ENCODE peak calls at places on chromosomes 3 and 15, in six cellular contexts. P is psoas muscle, W is OCI-LY7, R is ascending aorta, T is glutamatergic neuron, B is cardiac muscle cell. E is an unnamed sample.

GRCh38 chr3:107206141-107206540 is 171.1 kb upstream of the CCDC54 start:
- DNase-seq in B (peak), T (no peak), R (no peak), W (peak), P (no peak), E (no peak)

GRCh38 chr15:85955501-85956391 is 123.9 kb upstream of the AGBL1 start:
- DNase-seq in R (no peak), W (no peak), P (no peak), T (no peak), B (no peak), E (no peak)

GRCh38 chr3:168865022-168865551 is 769.4 kb upstream of the GOLIM4 start:
- DNase-seq in P (no peak), R (no peak), B (peak), W (peak), T (no peak), E (no peak)

GRCh38 chr3:41569632-41570338 is 370.5 kb downstream of the CTNNB1 start:
- DNase-seq in W (no peak), T (no peak), P (no peak), R (no peak), B (no peak), E (no peak)

GRCh38 chr3:139629033-139629432 is 48.7 kb downstream of the NMNAT3 start:
- DNase-seq in W (peak), R (no peak), T (peak), P (no peak), B (no peak), E (no peak)

GRCh38 chr15:64895285-64896065 is 16.2 kb upstream of the ANKDD1A start:
- DNase-seq in P (no peak), T (no peak), W (peak), R (no peak), B (no peak), E (no peak)

GRCh38 chr15:95659646-95660045 is 670.9 kb upstream of the NR2F2 start:
- DNase-seq in R (no peak), B (no peak), W (no peak), P (no peak), T (no peak), E (no peak)

GRCh38 chr3:55202320-55202719 is 274.5 kb upstream of the LRTM1 start:
- DNase-seq in R (no peak), B (no peak), P (no peak), T (no peak), W (no peak), E (no peak)

GRCh38 chr15:96735621-96736020 is 405.1 kb downstream of the NR2F2 start:
- DNase-seq in B (no peak), R (no peak), P (no peak), T (no peak), W (no peak), E (no peak)

GRCh38 chr15:62637498-62637897 is 405.0 kb upstream of the TPM1 start:
- DNase-seq in R (no peak), W (no peak), B (no peak), P (no peak), T (no peak), E (no peak)

GRCh38 chr3:188875413-188875812 is 296.4 kb upstream of the TPRG1 start:
- DNase-seq in P (no peak), B (no peak), R (no peak), W (no peak), T (no peak), E (no peak)

GRCh38 chr3:156175570-156175969 is 55.2 kb downstream of the KCNAB1 start:
- DNase-seq in R (no peak), W (no peak), B (no peak), P (no peak), T (no peak), E (no peak)

GRCh38 chr3:62374375-62374876 is 1.1 kb upstream of the FEZF2 start:
- DNase-seq in P (no peak), B (no peak), R (no peak), W (no peak), T (no peak), E (no peak)

GRCh38 chr15:99909914-99910313 is 176.7 kb upstream of the LYSMD4 start:
- DNase-seq in B (peak), W (no peak), P (no peak), T (no peak), R (no peak), E (no peak)

GRCh38 chr15:75508741-75509532 is 57.4 kb upstream of the SIN3A start:
- DNase-seq in B (peak), P (no peak), R (no peak), W (peak), T (no peak), E (no peak)

GRCh38 chr15:63226966-63227401 is 37.6 kb downstream of the RAB8B start:
- DNase-seq in T (no peak), R (no peak), B (no peak), W (no peak), P (no peak), E (no peak)

GRCh38 chr3:5041315-5041714 is 62.1 kb downstream of the BHLHE40 start:
- DNase-seq in B (no peak), W (no peak), T (no peak), P (no peak), R (no peak), E (no peak)

GRCh38 chr3:112084980-112085697 is 1.1 kb upstream of the C3orf52 start:
- DNase-seq in B (peak), W (no peak), R (no peak), P (no peak), T (no peak), E (no peak)

GRCh38 chr15:70066422-70066821 is 31.3 kb downstream of the TLE3 start:
- DNase-seq in B (no peak), W (no peak), T (no peak), P (no peak), R (no peak), E (no peak)

GRCh38 chr3:25128735-25129134 is 299.3 kb upstream of the RARB start:
- DNase-seq in P (no peak), B (no peak), W (no peak), T (no peak), R (no peak), E (no peak)

GRCh38 chr3:196501316-196502064 is 2.1 kb downstream of the RNF168 start:
- DNase-seq in R (no peak), B (peak), W (peak), P (no peak), T (peak), E (no peak)

GRCh38 chr15:94346272-94346671 is 114.9 kb downstream of the MCTP2 start:
- DNase-seq in B (no peak), P (no peak), T (no peak), R (no peak), W (no peak), E (no peak)

GRCh38 chr3:43400162-43400561 is 113.8 kb downstream of the SNRK start:
- DNase-seq in W (no peak), B (no peak), P (no peak), T (no peak), R (no peak), E (no peak)

GRCh38 chr15:58985443-58985842 is 2.0 kb upstream of the RNF111 start:
- DNase-seq in R (no peak), W (no peak), P (peak), B (no peak), T (peak), E (no peak)

GRCh38 chr3:58237238-58237939 is at the start of gene ABHD6:
- DNase-seq in T (peak), R (peak), P (peak), B (peak), W (peak), E (peak)

GRCh38 chr3:30332196-30333021 is 274.0 kb upstream of the TGFBR2 start:
- DNase-seq in T (no peak), W (no peak), P (no peak), B (no peak), R (no peak), E (no peak)

GRCh38 chr3:52520716-52521487 is 12.8 kb downstream of the NT5DC2 start:
- DNase-seq in W (no peak), T (no peak), P (peak), R (no peak), B (no peak), E (no peak)

GRCh38 chr3:111751961-111752360 is 107.1 kb upstream of the PHLDB2 start:
- DNase-seq in R (no peak), B (no peak), P (no peak), T (no peak), W (no peak), E (no peak)

GRCh38 chr3:3170998-3171397 is 8.5 kb downstream of the CRBN start:
- DNase-seq in T (no peak), W (peak), R (no peak), P (no peak), B (peak), E (no peak)

GRCh38 chr15:94563455-94563854 is 332.1 kb downstream of the MCTP2 start:
- DNase-seq in T (no peak), R (no peak), P (no peak), W (no peak), B (no peak), E (no peak)

GRCh38 chr3:39415983-39416382 is 9.5 kb downstream of the RPSA start:
- DNase-seq in T (no peak), B (no peak), W (no peak), R (no peak), P (no peak), E (no peak)

GRCh38 chr3:133840767-133841166 is 35.2 kb downstream of the SRPRB start:
- DNase-seq in R (no peak), B (no peak), W (no peak), P (no peak), T (no peak), E (no peak)

DNA sequence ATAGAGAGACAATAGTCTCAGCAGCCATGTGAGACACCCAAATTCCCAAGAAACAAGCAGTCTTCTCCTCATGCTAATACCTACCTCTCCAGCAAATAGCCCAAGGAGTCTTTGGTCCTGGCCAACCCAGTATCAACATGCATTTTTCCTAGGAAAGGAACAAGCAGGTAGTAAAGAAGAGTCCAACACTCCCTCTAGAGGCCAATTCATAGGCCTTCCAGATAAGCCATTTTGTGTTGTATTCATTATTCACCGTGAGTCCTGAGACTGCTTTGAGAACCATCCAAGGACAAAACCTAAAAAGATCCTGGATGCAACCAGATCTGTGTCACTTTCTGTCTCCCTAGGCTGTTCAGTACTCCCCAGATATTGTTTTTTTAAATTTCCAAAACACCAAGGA is 63.6 kb upstream of the SNTN start:
- DNase-seq in B (no peak), W (no peak), P (no peak), R (no peak), T (no peak), E (no peak)
- TF ChIP-seq CTCF in B (no peak), W (peak), P (no peak), R (no peak), T (no peak), E (no peak)

GRCh38 chr3:31785734-31786133 is 195.3 kb downstream of the OSBPL10 start:
- DNase-seq in W (no peak), T (no peak), P (no peak), B (no peak), R (no peak), E (no peak)

GRCh38 chr3:31790516-31791148 is 190.4 kb downstream of the OSBPL10 start:
- DNase-seq in B (no peak), R (no peak), P (no peak), T (no peak), W (no peak), E (no peak)

GRCh38 chr3:31793040-31793439 is 188.0 kb downstream of the OSBPL10 start:
- DNase-seq in B (peak), W (no peak), R (no peak), T (no peak), P (no peak), E (no peak)

GRCh38 chr3:31793821-31794220 is 187.2 kb downstream of the OSBPL10 start:
- DNase-seq in W (no peak), B (no peak), P (no peak), R (no peak), T (no peak), E (no peak)

GRCh38 chr3:31789429-31789828 is 191.6 kb downstream of the OSBPL10 start:
- DNase-seq in W (no peak), T (no peak), P (no peak), B (no peak), R (no peak), E (no peak)
- TF ChIP-seq CTCF in W (no peak), T (no peak), P (no peak), B (no peak), R (no peak), E (no peak)

GRCh38 chr3:108497271-108497670 is 13.1 kb downstream of the MYH15 start:
- DNase-seq in R (no peak), T (no peak), B (no peak), P (no peak), W (no peak), E (no peak)

GRCh38 chr3:108495717-108496116 is 14.7 kb downstream of the MYH15 start:
- DNase-seq in W (no peak), R (no peak), P (no peak), T (no peak), B (no peak), E (no peak)

GRCh38 chr3:108494862-108495531 is 15.4 kb downstream of the MYH15 start:
- DNase-seq in T (no peak), B (no peak), R (no peak), W (no peak), P (no peak), E (no peak)

GRCh38 chr3:108489776-108490175 is 20.6 kb downstream of the MYH15 start:
- DNase-seq in T (no peak), W (peak), R (no peak), P (no peak), B (peak), E (no peak)

DNA sequence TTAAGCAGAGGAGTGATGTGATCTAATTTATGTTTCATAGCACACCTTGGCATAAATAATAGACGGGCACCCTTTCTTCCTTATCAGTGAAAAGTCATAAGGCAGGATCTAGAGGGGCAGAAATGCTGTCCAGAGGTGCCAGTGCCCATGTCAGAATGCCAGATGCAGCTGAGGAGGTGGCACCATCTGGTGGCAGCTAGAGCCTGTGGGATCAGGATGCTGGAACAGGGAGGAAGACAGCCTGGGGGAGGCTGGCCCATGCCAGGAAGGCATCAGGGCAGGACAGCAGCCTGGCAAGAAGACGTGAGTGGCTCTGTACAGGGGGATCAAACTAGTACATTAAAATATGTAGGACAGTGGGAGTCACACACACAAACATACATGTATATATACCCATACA is 16.5 kb downstream of the MYH15 start:
- DNase-seq in B (no peak), W (no peak), T (no peak), R (no peak), P (no peak), E (no peak)
- TF ChIP-seq CTCF in B (no peak), W (peak), T (no peak), R (peak), P (no peak), E (peak)

GRCh38 chr3:129023909-129024308 is 22.8 kb downstream of the EFCC1 start:
- DNase-seq in P (no peak), W (peak), R (no peak), B (no peak), T (no peak), E (no peak)
- TF ChIP-seq CTCF in P (no peak), W (peak), R (no peak), B (peak), T (no peak), E (peak)

GRCh38 chr3:127304121-127304744 is 16.4 kb upstream of the PRR20G start:
- DNase-seq in R (no peak), W (peak), T (no peak), B (peak), P (no peak), E (no peak)
- TF ChIP-seq CTCF in R (no peak), W (no peak), T (no peak), B (no peak), P (no peak), E (no peak)

GRCh38 chr3:147740928-147741327 is 331.8 kb downstream of the ZIC1 start:
- DNase-seq in R (no peak), P (no peak), W (no peak), B (no peak), T (no peak), E (no peak)

DNA sequence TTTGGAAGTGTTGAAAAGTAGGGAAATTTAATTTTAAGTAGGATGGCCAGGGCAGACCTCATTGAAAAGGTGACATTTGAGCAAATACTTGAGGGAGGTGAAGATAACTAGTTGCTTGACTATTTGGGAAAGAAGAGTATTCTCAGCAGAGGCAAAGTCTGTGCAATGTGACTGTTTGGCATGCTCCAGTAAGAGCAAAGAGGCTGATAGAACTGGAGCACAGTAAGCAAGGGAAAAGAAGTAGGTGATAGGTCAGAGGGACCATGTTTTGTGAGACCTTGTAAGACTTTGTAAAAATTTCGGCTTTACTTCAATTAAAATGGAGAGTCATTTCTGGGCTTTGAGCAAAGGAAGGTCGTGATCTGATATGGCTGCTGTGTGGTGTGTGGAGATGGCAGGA is 335.8 kb downstream of the ZIC1 start:
- DNase-seq in R (no peak), W (no peak), B (peak), T (no peak), P (no peak), E (no peak)
- TF ChIP-seq CTCF in R (no peak), W (no peak), B (no peak), T (no peak), P (no peak), E (no peak)

E was measured in type B pancreatic cell.